ENCODE peak calls at places on chromosomes 6 and 20, in five cellular contexts. T is ecto neural progenitor cell, Q is heart left ventricle, N is H54, S is substantia nigra. D is an unnamed sample.

GRCh38 chr6:24630861-24631505 is 15.0 kb downstream of the KIAA0319 start:
- DNase-seq in T (no peak), N (no peak), S (no peak), Q (no peak), D (no peak)

GRCh38 chr20:8661229-8662023 is 407.5 kb upstream of the PLCB4 start:
- DNase-seq in N (no peak), Q (no peak), S (no peak), T (no peak), D (no peak)

GRCh38 chr6:63333440-63333839 is 13.7 kb upstream of the LGSN start:
- DNase-seq in S (no peak), N (no peak), Q (no peak), T (no peak), D (no peak)

GRCh38 chr20:13930246-13930645 is 60.2 kb downstream of the SEL1L2 start:
- DNase-seq in N (peak), S (no peak), T (no peak), Q (no peak), D (no peak)

GRCh38 chr6:34551720-34552119 is 4.4 kb downstream of the SPDEF start:
- DNase-seq in T (no peak), Q (no peak), S (no peak), N (no peak), D (no peak)

GRCh38 chr6:37024665-37025337 is 19.3 kb downstream of the FGD2 start:
- DNase-seq in S (no peak), T (no peak), Q (no peak), N (peak), D (no peak)

GRCh38 chr6:69696273-69696672 is 100.5 kb downstream of the LMBRD1 start:
- DNase-seq in Q (no peak), S (no peak), N (no peak), T (no peak), D (no peak)

GRCh38 chr6:160430203-160430602 is 82.0 kb downstream of the SLC22A3 start:
- DNase-seq in N (no peak), T (no peak), Q (peak), S (no peak), D (no peak)

GRCh38 chr20:47549671-47550070 is 48.0 kb downstream of the NCOA3 start:
- DNase-seq in N (no peak), S (no peak), Q (no peak), T (no peak), D (no peak)

GRCh38 chr6:143745160-143746133 is 67.7 kb downstream of the PHACTR2 start:
- DNase-seq in Q (no peak), N (no peak), S (no peak), T (no peak), D (peak)

GRCh38 chr6:42370323-42370985 is 81.3 kb downstream of the TRERF1 start:
- DNase-seq in S (no peak), Q (no peak), N (no peak), T (no peak), D (no peak)

GRCh38 chr20:634526-634925 is 18.5 kb downstream of the SRXN1 start:
- DNase-seq in N (no peak), S (no peak), T (no peak), Q (no peak), D (no peak)

GRCh38 chr6:111377558-111378120 is 105.4 kb downstream of the REV3L start:
- DNase-seq in T (no peak), N (no peak), S (no peak), Q (no peak), D (no peak)

GRCh38 chr6:124203106-124203811 is 399.6 kb downstream of the NKAIN2 start:
- DNase-seq in T (no peak), S (no peak), N (no peak), Q (no peak), D (no peak)

GRCh38 chr6:134161036-134161435 is 108.6 kb upstream of the SLC2A12 start:
- DNase-seq in S (no peak), Q (no peak), N (no peak), T (no peak), D (no peak)

GRCh38 chr20:34956041-34956458 is 382 bp downstream of the MYH7B start:
- DNase-seq in T (no peak), N (no peak), Q (no peak), S (no peak), D (no peak)

GRCh38 chr6:18978330-18979128 is 591.4 kb downstream of the RNF144B start:
- DNase-seq in Q (no peak), T (no peak), S (no peak), N (no peak), D (no peak)

D was measured in H9.